ENCODE peak calls at places on chromosome 21, in nine cellular contexts. Z, I, B, N, F, H, K, X and Q are unnamed samples.
A peak's percentile ranks its signal among the peaks of the same experiment; 100 is the strongest.

GRCh38 chr21:21788591-21788990 is 790.4 kb downstream of the NCAM2 start:
- DNase-seq in Z (no peak), I (no peak), B (peak; percentile 39), N (no peak), F (no peak), H (no peak), K (no peak), X (no peak), Q (no peak)

GRCh38 chr21:32921632-32922230 is 104.0 kb upstream of the OLIG2 start:
- DNase-seq in Z (no peak), I (peak; percentile 47), B (no peak), N (peak; percentile 16), F (peak; percentile 61), H (peak; percentile 73), K (no peak), X (no peak), Q (no peak)

GRCh38 chr21:36450511-36450910 is 29.4 kb downstream of the CLDN14 start:
- DNase-seq in Z (no peak), I (no peak), B (peak; percentile 51), N (no peak), F (no peak), H (no peak), K (peak; percentile 86), X (no peak), Q (no peak)

GRCh38 chr21:34530264-34530663 is 18.3 kb upstream of the KCNE1 start:
- DNase-seq in Z (no peak), I (no peak), B (peak; percentile 65), N (no peak), F (no peak), H (no peak), K (peak; percentile 93), X (no peak), Q (peak; percentile 84)

GRCh38 chr21:23977971-23978370 is 1629.3 kb downstream of the MRPL39 start:
- DNase-seq in Z (no peak), I (no peak), B (no peak), N (no peak), F (no peak), H (no peak), K (peak; percentile 41), X (no peak), Q (no peak)

GRCh38 chr21:35336534-35336933 is 287.4 kb upstream of the RUNX1 start:
- DNase-seq in Z (no peak), I (no peak), B (no peak), N (no peak), F (no peak), H (no peak), K (no peak), X (no peak), Q (no peak)

GRCh38 chr21:43331111-43331961 is 95.6 kb downstream of the SIK1 start:
- DNase-seq in Z (no peak), I (no peak), B (no peak), N (peak; percentile 10), F (no peak), H (no peak), K (no peak), X (no peak), Q (no peak)

GRCh38 chr21:45366931-45367401 is 38.0 kb upstream of the COL18A1 start:
- DNase-seq in Z (peak; percentile 70), I (no peak), B (peak; percentile 99), N (peak; percentile 73), F (no peak), H (no peak), K (peak; percentile 97), X (no peak), Q (peak; percentile 94)

GRCh38 chr21:41899431-41900202 is 20.5 kb upstream of the PRDM15 start:
- DNase-seq in Z (no peak), I (peak; percentile 16), B (no peak), N (no peak), F (no peak), H (no peak), K (no peak), X (no peak), Q (no peak)

GRCh38 chr21:14870841-14871126 is 194.0 kb downstream of the NRIP1 start:
- DNase-seq in Z (no peak), I (no peak), B (no peak), N (no peak), F (no peak), H (no peak), K (no peak), X (no peak), Q (no peak)

GRCh38 chr21:21200939-21201610 is 202.9 kb downstream of the NCAM2 start:
- DNase-seq in Z (no peak), I (no peak), B (peak; percentile 57), N (no peak), F (no peak), H (no peak), K (peak; percentile 30), X (no peak), Q (no peak)

GRCh38 chr21:27519357-27519756 is 552.5 kb upstream of the ADAMTS5 start:
- DNase-seq in Z (no peak), I (no peak), B (peak; percentile 61), N (no peak), F (no peak), H (no peak), K (peak; percentile 82), X (no peak), Q (peak; percentile 89)

GRCh38 chr21:43874085-43874785 is 9.2 kb downstream of the AGPAT3 start:
- DNase-seq in Z (no peak), I (no peak), B (no peak), N (no peak), F (no peak), H (no peak), K (peak; percentile 6), X (no peak), Q (no peak)

GRCh38 chr21:45992311-45993209 is 11.0 kb downstream of the COL6A1 start:
- DNase-seq in Z (peak; percentile 25), I (peak; percentile 2), B (no peak), N (peak; percentile 35), F (peak; percentile 45), H (no peak), K (no peak), X (no peak), Q (no peak)

GRCh38 chr21:17802568-17802967 is 16.6 kb downstream of the C21orf91 start:
- DNase-seq in Z (no peak), I (no peak), B (peak; percentile 16), N (no peak), F (no peak), H (no peak), K (peak; percentile 74), X (no peak), Q (peak; percentile 77)

DNA sequence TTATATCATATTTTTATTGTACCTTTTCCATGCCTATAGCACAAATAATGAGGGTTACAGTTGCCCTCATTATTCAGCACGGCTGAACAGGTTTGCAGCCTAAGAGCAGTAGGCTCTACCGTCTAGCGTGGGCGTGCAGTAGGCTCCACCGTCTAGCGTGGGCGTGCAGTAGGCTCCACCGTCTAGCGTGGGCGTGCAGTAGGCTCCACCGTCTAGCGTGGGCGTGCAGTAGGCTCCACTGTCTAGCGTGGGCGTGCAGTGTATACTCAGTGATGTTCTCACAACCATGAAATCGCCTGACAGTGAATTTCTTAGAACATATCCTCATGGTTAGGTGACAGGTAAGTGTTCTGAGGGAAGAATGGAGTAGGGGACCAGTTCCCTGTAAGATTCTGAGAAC is 84.9 kb downstream of the DYRK1A start:
- DNase-seq in Z (no peak), I (no peak), B (no peak), N (no peak), F (no peak), H (no peak), K (no peak), X (no peak), Q (no peak)
- H3K4me3 ChIP-seq in Z (no peak overlapping the region), I (no peak overlapping the region), B (no peak overlapping the region), N (no peak overlapping the region), F (no peak overlapping the region), H (no peak overlapping the region), K (no peak overlapping the region), X (no peak overlapping the region), Q (no peak overlapping the region)

GRCh38 chr21:25639922-25640670 is 1.0 kb downstream of the JAM2 start:
- DNase-seq in Z (peak; percentile 34), I (no peak), B (no peak), N (peak; percentile 23), F (no peak), H (peak; percentile 74), K (peak; percentile 10), X (no peak), Q (no peak)

GRCh38 chr21:25639167-25639921 is at the start of gene JAM2:
- DNase-seq in Z (peak; percentile 58), I (peak; percentile 55), B (peak; percentile 12), N (peak; percentile 47), F (peak; percentile 48), H (peak; percentile 75), K (peak; percentile 39), X (no peak), Q (no peak)

GRCh38 chr21:25638634-25639166 is 358 bp upstream of the JAM2 start:
- DNase-seq in Z (no peak), I (no peak), B (peak; percentile 42), N (no peak), F (no peak), H (no peak), K (peak; percentile 15), X (no peak), Q (no peak)

GRCh38 chr21:25643486-25643885 is 4.4 kb downstream of the JAM2 start:
- DNase-seq in Z (no peak), I (no peak), B (no peak), N (no peak), F (no peak), H (no peak), K (no peak), X (no peak), Q (no peak)

DNA sequence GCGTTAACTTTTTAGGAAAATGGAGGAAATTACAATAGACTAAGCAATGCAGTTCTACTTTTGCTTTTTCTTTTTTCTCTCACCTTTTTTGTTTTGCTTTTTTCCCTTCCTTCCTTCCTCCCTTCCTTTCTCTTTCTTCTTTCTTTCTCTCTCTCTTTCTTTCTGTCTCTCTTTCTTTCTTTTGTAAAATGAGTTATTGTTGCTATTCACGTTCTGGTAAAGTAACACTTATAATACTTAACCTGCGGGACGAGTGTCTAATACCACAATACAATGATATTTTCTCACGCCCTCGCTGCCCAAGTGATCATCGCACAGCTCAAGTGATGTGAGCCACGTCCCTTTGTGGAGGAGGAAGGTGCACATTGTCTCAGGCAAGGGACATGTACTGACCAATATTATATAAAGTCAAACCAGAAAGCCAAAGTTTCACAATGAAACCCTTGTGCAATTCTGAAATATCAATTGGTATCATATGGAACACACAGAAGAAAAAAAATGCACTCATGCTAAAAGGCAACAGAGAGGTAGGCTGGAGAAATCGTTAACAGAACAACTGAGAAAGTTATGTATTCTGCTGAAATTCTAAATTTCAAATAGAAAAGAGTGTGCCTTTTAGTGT is 1.7 kb downstream of the JAM2 start:
- DNase-seq in Z (no peak), I (no peak), B (no peak), N (no peak), F (no peak), H (no peak), K (no peak), X (no peak), Q (no peak)
- H3K4me3 ChIP-seq in Z (peak overlapping the region; percentile 76), I (no peak overlapping the region), B (no peak overlapping the region), N (peak overlapping the region; percentile 71), F (peak overlapping the region; percentile 67), H (peak overlapping the region; percentile 97), K (peak overlapping the region; percentile 68), X (peak overlapping the region; percentile 75), Q (peak overlapping the region; percentile 72)

GRCh38 chr21:31874817-31875216 is 2.0 kb downstream of the HUNK start:
- DNase-seq in Z (no peak), I (no peak), B (no peak), N (no peak), F (no peak), H (peak; percentile 55), K (no peak), X (no peak), Q (no peak)
- H3K4me3 ChIP-seq in Z (no peak overlapping the region), I (no peak overlapping the region), B (no peak overlapping the region), N (no peak overlapping the region), F (no peak overlapping the region), H (peak overlapping the region; percentile 85), K (no peak overlapping the region), X (no peak overlapping the region), Q (no peak overlapping the region)

GRCh38 chr21:39385299-39386145 is 36.6 kb upstream of the HMGN1 start:
- DNase-seq in Z (peak; percentile 85), I (peak; percentile 57), B (peak; percentile 88), N (peak; percentile 83), F (peak; percentile 90), H (no peak), K (peak; percentile 77), X (no peak), Q (peak; percentile 40)
- H3K4me3 ChIP-seq in Z (peak overlapping the region; percentile 32), I (peak overlapping the region; percentile 37), B (peak overlapping the region; percentile 43), N (peak overlapping the region; percentile 65), F (peak overlapping the region; percentile 59), H (no peak overlapping the region), K (no peak overlapping the region), X (peak overlapping the region; percentile 59), Q (peak overlapping the region; percentile 49)